ENCODE peak calls at places on chromosomes 3 and 15, in seven cellular contexts. X is AG10803, L is A549, J is BE2C, P is lower leg skin, T is left ventricle myocardium inferior, F is HCT116. S is an unnamed sample.

GRCh38 chr15:56953790-56954189 is 35.3 kb downstream of the TCF12 start:
- DNase-seq in T (no peak), P (no peak), J (no peak), L (no peak), X (no peak), F (no peak), S (no peak)

GRCh38 chr3:150783920-150784746 is 21.2 kb upstream of the SIAH2 start:
- DNase-seq in F (no peak), T (no peak), P (no peak), J (no peak), X (no peak), L (no peak), S (no peak)

GRCh38 chr15:93043621-93044300 is 45.2 kb downstream of the RGMA start:
- DNase-seq in T (no peak), F (no peak), L (no peak), X (no peak), J (no peak), P (no peak), S (no peak)

GRCh38 chr15:84797801-84798200 is 19.4 kb upstream of the ALPK3 start:
- DNase-seq in T (no peak), X (no peak), F (no peak), J (no peak), P (no peak), L (no peak), S (no peak)

GRCh38 chr3:72082776-72083477 is 298.0 kb upstream of the PROK2 start:
- DNase-seq in X (no peak), F (no peak), L (no peak), T (no peak), J (no peak), P (no peak), S (no peak)

GRCh38 chr3:75192065-75192658 is 472.0 kb upstream of the FRG2C start:
- DNase-seq in F (peak; percentile 3), L (peak; percentile 37), T (no peak), J (peak; percentile 64), X (peak; percentile 42), P (no peak), S (peak; percentile 57)

GRCh38 chr3:9028134-9028533 is 64.9 kb upstream of the RAD18 start:
- DNase-seq in X (peak; percentile 73), F (no peak), L (no peak), J (peak; percentile 77), P (peak; percentile 56), T (peak; percentile 95), S (peak; percentile 83)

GRCh38 chr3:141110322-141110721 is 59.2 kb downstream of the SPSB4 start:
- DNase-seq in J (no peak), T (no peak), L (no peak), P (no peak), X (no peak), F (no peak), S (no peak)

GRCh38 chr15:41690636-41691035 is 30.4 kb downstream of the MGA start:
- DNase-seq in X (no peak), F (no peak), J (no peak), T (no peak), L (no peak), P (no peak), S (no peak)

GRCh38 chr3:65642903-65643302 is 395.8 kb downstream of the MAGI1 start:
- DNase-seq in P (no peak), F (no peak), T (no peak), L (no peak), J (no peak), X (no peak), S (no peak)

GRCh38 chr15:40146037-40146436 is 14.8 kb upstream of the BUB1B start:
- DNase-seq in F (peak; percentile 51), P (no peak), T (no peak), L (peak; percentile 23), J (no peak), X (peak; percentile 27), S (peak; percentile 59)

GRCh38 chr3:160754371-160754854 is 1.6 kb upstream of the PPM1L start:
- DNase-seq in T (peak; percentile 26), X (peak; percentile 36), L (no peak), J (peak; percentile 61), P (peak; percentile 22), F (no peak), S (peak; percentile 69)

GRCh38 chr15:35141743-35142356 is 56.8 kb upstream of the NANOGP8 start:
- DNase-seq in J (no peak), T (no peak), L (peak; percentile 55), F (no peak), P (no peak), X (peak; percentile 89), S (peak; percentile 94)

GRCh38 chr3:76827647-76828273 is 212.1 kb upstream of the ROBO2 start:
- DNase-seq in X (no peak), J (no peak), F (no peak), T (no peak), L (no peak), P (no peak), S (no peak)

GRCh38 chr3:23620616-23621015 is 185.1 kb upstream of the UBE2E1 start:
- DNase-seq in J (no peak), F (no peak), T (no peak), P (no peak), X (no peak), L (no peak), S (no peak)

GRCh38 chr3:50675179-50676030 is 678 bp downstream of the DOCK3 start:
- DNase-seq in X (no peak), T (peak; percentile 55), L (no peak), P (no peak), F (no peak), J (peak; percentile 27), S (no peak)

GRCh38 chr3:21894459-21895083 is 143.6 kb upstream of the ZNF385D start:
- DNase-seq in F (no peak), X (peak; percentile 33), T (no peak), J (no peak), P (no peak), L (peak; percentile 5), S (peak; percentile 62)

GRCh38 chr3:134824676-134825290 is 29.7 kb downstream of the EPHB1 start:
- DNase-seq in L (no peak), J (no peak), P (no peak), F (no peak), X (no peak), T (no peak), S (no peak)

GRCh38 chr15:40844543-40844981 is 714 bp downstream of the SPINT1 start:
- DNase-seq in J (no peak), P (no peak), L (no peak), T (peak; percentile 26), F (no peak), X (no peak), S (peak; percentile 14)

GRCh38 chr3:36932979-36933378 is 11.9 kb downstream of the TRANK1 start:
- DNase-seq in J (no peak), F (no peak), T (no peak), P (no peak), L (no peak), X (no peak), S (peak; percentile 70)

GRCh38 chr3:11612515-11613184 is 31.1 kb downstream of the VGLL4 start:
- DNase-seq in X (peak; percentile 60), L (no peak), T (no peak), J (no peak), F (no peak), P (no peak), S (no peak)

GRCh38 chr3:30324587-30324986 is 281.8 kb upstream of the TGFBR2 start:
- DNase-seq in J (no peak), L (peak; percentile 87), F (no peak), T (no peak), X (peak; percentile 39), P (no peak), S (no peak)

GRCh38 chr3:133152821-133153220 is 114.6 kb downstream of the TMEM108 start:
- DNase-seq in X (no peak), F (no peak), L (no peak), J (no peak), T (no peak), P (no peak), S (no peak)

DNA sequence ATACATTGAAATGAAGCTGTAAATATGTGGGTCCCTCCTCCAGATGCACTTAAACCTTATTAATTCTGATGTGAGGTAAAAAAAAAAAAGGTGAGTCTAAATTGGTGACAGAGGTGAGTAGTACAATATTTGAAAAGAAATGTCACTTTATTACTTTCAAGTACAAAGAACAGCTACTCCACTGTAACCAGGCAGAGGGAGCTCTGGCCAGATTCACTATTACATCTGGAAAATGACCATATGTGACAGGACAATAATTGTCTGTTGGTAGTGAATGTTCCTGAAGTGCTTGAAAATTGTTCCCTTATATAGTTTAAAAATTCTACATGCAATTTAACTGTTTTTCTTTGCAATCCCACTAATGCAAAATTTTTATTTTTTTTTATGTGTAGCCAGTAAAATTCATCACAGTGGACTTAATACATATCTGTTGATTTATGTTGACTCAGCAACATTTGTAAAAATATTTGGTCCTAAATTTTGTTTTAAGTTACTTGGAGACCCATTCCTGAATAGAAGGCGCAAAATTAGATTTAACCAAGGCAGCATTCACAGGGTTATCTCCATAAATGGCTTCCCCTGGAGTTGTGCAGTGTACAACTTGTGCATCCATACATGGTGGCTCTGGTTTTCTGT is 231.9 kb upstream of the TBC1D5 start:
- DNase-seq in L (no peak), P (no peak), T (no peak), F (no peak), J (no peak), X (no peak), S (peak; percentile 21)
- TF ChIP-seq CTCF in L (peak; percentile 22), P (no peak), T (peak; percentile 18), F (peak; percentile 18), J (peak; percentile 30), X (peak; percentile 43), S (peak; percentile 54)

GRCh38 chr3:172040976-172041963 is 1.9 kb downstream of the FNDC3B start:
- DNase-seq in J (peak; percentile 28), F (no peak), X (peak; percentile 78), L (peak; percentile 24), T (no peak), P (no peak), S (peak; percentile 51)

GRCh38 chr3:172044833-172045585 is 5.6 kb downstream of the FNDC3B start:
- DNase-seq in L (no peak), F (no peak), P (no peak), T (no peak), J (no peak), X (no peak), S (no peak)

GRCh38 chr3:172043766-172044165 is 4.4 kb downstream of the FNDC3B start:
- DNase-seq in T (no peak), X (no peak), L (no peak), P (no peak), J (no peak), F (no peak), S (no peak)

GRCh38 chr3:172042136-172042535 is 2.8 kb downstream of the FNDC3B start:
- DNase-seq in X (peak; percentile 73), F (no peak), P (no peak), L (no peak), J (no peak), T (no peak), S (no peak)

GRCh38 chr3:172043233-172043632 is 3.9 kb downstream of the FNDC3B start:
- DNase-seq in X (no peak), P (no peak), L (no peak), F (no peak), T (no peak), J (no peak), S (no peak)
- H3K4me3 ChIP-seq in X (peak overlapping the region; percentile 29), P (no peak overlapping the region), L (peak overlapping the region; percentile 99), F (no peak overlapping the region), T (peak overlapping the region; percentile 4), J (no peak overlapping the region), S (peak overlapping the region; percentile 7)

GRCh38 chr15:43511012-43511885 is 6.2 kb upstream of the MAP1A start:
- DNase-seq in X (no peak), T (no peak), J (peak; percentile 72), L (peak; percentile 52), F (peak; percentile 37), P (no peak), S (peak; percentile 31)
- TF ChIP-seq CTCF in X (peak; percentile 24), T (peak; percentile 28), J (peak; percentile 57), L (peak; percentile 25), F (peak; percentile 55), P (no peak), S (peak; percentile 37)

GRCh38 chr3:142912440-142913172 is 23.7 kb upstream of the PCOLCE2 start:
- DNase-seq in T (no peak), X (no peak), F (no peak), P (no peak), L (no peak), J (no peak), S (peak; percentile 18)
- H3K4me3 ChIP-seq in T (no peak overlapping the region), X (no peak overlapping the region), F (no peak overlapping the region), P (no peak overlapping the region), L (no peak overlapping the region), J (no peak overlapping the region), S (no peak overlapping the region)